ENCODE peak calls at places on chromosomes 6 and 20, in six cellular contexts. F is fibroblast of lung, P is fibroblast of pulmonary artery, K is astrocyte of the spinal cord, E is colonic mucosa, Q is cardiac muscle cell. G is an unnamed sample.

GRCh38 chr6:13397359-13398080 is 69.2 kb upstream of the TBC1D7 start:
- DNase-seq in F (peak), P (no peak), K (no peak), E (peak), Q (no peak), G (no peak)

GRCh38 chr6:112337209-112337638 is 9.9 kb upstream of the RFPL4B start:
- DNase-seq in F (peak), P (peak), K (peak), E (peak), Q (peak), G (peak)

GRCh38 chr6:170371091-170371490 is 64.5 kb downstream of the FAM120B start:
- DNase-seq in F (peak), P (peak), K (peak), E (no peak), Q (no peak), G (no peak)

GRCh38 chr20:48638546-48638945 is 189.3 kb downstream of the PREX1 start:
- DNase-seq in F (peak), P (peak), K (peak), E (no peak), Q (peak), G (no peak)

GRCh38 chr20:8549192-8549591 is 417.1 kb downstream of the PLCB1 start:
- DNase-seq in F (no peak), P (no peak), K (no peak), E (no peak), Q (no peak), G (no peak)

GRCh38 chr6:16135078-16135477 is 6.2 kb downstream of the MYLIP start:
- DNase-seq in F (peak), P (no peak), K (peak), E (no peak), Q (no peak), G (no peak)

GRCh38 chr6:19538086-19538485 is 299.1 kb upstream of the ID4 start:
- DNase-seq in F (no peak), P (no peak), K (no peak), E (peak), Q (no peak), G (no peak)

GRCh38 chr6:16136536-16137450 is 7.9 kb downstream of the MYLIP start:
- DNase-seq in F (peak), P (peak), K (peak), E (no peak), Q (peak), G (no peak)

GRCh38 chr20:21125072-21125848 is 622 bp upstream of the KIZ start:
- DNase-seq in F (peak), P (peak), K (no peak), E (peak), Q (peak), G (no peak)

GRCh38 chr20:56202493-56203077 is 45.9 kb upstream of the MC3R start:
- DNase-seq in F (no peak), P (peak), K (peak), E (no peak), Q (peak), G (no peak)

GRCh38 chr6:167547751-167548150 is 222.9 kb downstream of the TTLL2 start:
- DNase-seq in F (peak), P (peak), K (no peak), E (no peak), Q (peak), G (no peak)

GRCh38 chr20:11626551-11626950 is 291.1 kb upstream of the BTBD3 start:
- DNase-seq in F (no peak), P (no peak), K (no peak), E (no peak), Q (no peak), G (no peak)

GRCh38 chr6:7390218-7390878 is 740 bp downstream of the RIOK1 start:
- DNase-seq in F (no peak), P (no peak), K (no peak), E (no peak), Q (no peak), G (no peak)

GRCh38 chr6:3229566-3230274 is 2.3 kb upstream of the TUBB2B start:
- DNase-seq in F (peak), P (no peak), K (no peak), E (no peak), Q (no peak), G (no peak)

GRCh38 chr6:70166088-70166958 is 136.6 kb downstream of the COL9A1 start:
- DNase-seq in F (peak), P (peak), K (peak), E (peak), Q (peak), G (peak)
- TF ChIP-seq CTCF in F (peak), P (peak), K (peak), E (peak), Q (peak), G (peak)

DNA sequence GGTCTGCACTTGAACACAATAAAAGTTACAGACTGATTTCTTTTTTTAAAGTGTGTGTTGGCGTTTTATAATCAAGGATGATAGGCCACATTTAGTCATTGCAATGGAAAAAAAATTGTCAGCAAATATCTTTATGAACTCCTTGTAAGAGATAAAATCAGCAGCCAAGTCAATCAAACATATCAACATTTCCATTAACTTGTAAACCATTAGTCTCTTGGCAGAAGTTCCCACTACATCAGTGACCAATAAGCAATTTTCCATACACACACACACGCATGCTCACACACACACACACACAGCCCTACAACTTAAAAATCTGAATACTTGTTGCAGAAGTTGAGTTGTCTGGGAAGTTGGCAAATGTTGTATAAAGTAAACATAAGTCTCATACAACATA is 315.9 kb upstream of the KCNQ5 start:
- DNase-seq in F (no peak), P (no peak), K (no peak), E (no peak), Q (no peak), G (no peak)
- H3K4me3 ChIP-seq in F (no peak), P (no peak), K (no peak), E (no peak), Q (no peak), G (no peak)

GRCh38 chr20:62667530-62668440 is 25.5 kb downstream of the SLCO4A1 start:
- DNase-seq in F (no peak), P (no peak), K (no peak), E (no peak), Q (no peak), G (no peak)

GRCh38 chr20:62665153-62665754 is 23.0 kb downstream of the SLCO4A1 start:
- DNase-seq in F (no peak), P (no peak), K (no peak), E (no peak), Q (no peak), G (no peak)

GRCh38 chr20:62665826-62666735 is 23.8 kb downstream of the SLCO4A1 start:
- DNase-seq in F (no peak), P (no peak), K (no peak), E (peak), Q (no peak), G (no peak)

GRCh38 chr20:62668441-62669027 is 26.2 kb downstream of the SLCO4A1 start:
- DNase-seq in F (peak), P (peak), K (peak), E (peak), Q (peak), G (peak)

DNA sequence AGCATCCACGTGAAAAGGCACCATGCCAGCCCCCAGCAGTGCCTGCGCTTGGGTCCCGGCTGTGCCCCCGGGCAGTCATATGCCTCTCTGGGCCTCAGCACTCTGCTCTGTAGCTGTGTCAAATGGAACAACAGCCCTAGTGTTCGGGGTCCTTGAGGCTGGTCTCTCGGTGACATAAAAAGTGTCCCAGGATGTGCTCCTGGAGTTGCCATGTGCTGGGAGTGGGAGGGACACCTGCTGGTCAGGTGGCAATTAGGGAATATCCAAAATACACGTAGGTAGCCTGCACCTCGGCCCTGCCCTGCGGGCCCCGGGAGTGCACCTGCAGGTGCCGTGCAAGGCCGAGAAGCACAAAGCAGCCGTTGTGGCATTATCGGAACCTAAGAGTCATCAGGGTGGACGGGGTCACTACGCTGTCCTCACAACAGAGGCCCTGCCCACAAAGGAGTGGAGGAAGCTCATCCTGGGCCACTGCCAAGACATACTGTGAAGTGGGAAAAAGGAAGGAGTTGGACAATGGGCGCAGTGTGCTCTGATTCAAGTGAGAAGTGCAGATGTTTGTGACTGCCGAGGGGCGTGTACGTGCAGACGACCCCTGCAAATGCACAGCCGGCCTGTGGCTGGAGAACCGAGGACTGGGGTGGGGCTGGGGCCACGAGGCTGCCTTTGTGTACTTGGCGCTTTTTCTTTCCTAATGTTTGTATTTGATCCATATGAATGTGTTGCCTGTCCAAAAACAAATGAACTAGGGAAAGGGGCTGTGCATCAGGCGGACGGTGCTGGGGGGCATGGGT is 24.6 kb downstream of the SLCO4A1 start:
- DNase-seq in F (no peak), P (peak), K (no peak), E (peak), Q (peak), G (peak)
- TF ChIP-seq CTCF in F (no peak), P (no peak), K (no peak), E (no peak), Q (no peak), G (no peak)

GRCh38 chr6:31592396-31592771 is 422 bp downstream of the NCR3 start:
- DNase-seq in F (no peak), P (no peak), K (no peak), E (no peak), Q (no peak), G (no peak)
- H3K4me3 ChIP-seq in F (no peak), P (no peak), K (no peak), E (no peak), Q (no peak), G (no peak)

DNA sequence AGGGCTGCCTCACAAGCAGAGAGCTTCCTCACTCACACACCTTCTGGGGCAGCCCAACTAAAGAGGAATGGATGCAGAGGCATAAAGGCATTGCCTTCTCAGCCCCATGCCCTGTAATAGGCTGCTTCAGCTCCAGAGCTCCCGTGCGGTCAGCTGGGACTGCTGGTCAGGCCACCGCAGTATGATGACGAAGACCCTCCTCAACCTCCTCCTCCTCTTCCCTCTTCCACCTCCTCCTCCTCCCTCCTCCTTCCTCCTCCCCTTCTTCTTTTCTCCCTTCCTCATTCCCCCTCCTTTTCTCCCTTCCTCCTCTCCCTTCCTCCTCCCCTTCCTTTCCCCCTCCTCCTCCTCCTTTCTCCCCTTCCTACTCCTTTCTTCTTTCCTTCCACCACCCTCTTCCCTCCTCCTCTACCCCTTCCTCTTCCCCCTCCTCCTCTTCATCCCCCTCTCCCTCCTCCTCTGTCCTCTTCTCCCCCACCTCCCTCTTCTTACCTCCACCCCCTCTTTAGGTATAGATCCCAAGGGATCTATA is 465.3 kb upstream of the CDH4 start:
- DNase-seq in F (no peak), P (no peak), K (no peak), E (no peak), Q (no peak), G (no peak)
- TF ChIP-seq CTCF in F (no peak), P (no peak), K (no peak), E (no peak), Q (no peak), G (no peak)

DNA sequence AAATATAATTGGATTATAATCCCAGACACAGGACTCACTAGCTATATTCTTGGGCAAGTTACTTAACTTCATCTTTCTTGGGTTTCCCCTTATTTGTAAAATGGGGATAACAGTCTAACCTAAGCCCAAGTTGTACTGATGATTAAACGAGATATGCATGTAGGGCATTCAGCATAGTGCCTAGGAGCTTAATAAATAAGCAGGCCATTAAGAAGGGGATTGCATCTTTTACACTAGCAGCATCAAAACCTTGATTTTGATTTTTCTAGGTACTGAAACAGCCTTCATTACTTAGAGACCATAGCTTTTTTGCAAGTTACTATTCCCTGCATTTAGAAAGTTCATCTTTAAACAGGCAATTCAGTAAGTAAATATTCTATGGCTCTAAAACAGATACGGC is 2.2 kb upstream of the QKI start:
- DNase-seq in F (no peak), P (no peak), K (no peak), E (no peak), Q (no peak), G (no peak)
- H3K4me3 ChIP-seq in F (peak), P (peak), K (peak), E (no peak), Q (peak), G (peak)

GRCh38 chr6:145707397-145707796 is 27.9 kb downstream of the EPM2A start:
- DNase-seq in F (no peak), P (no peak), K (no peak), E (no peak), Q (no peak), G (no peak)

GRCh38 chr6:145699462-145699861 is 35.9 kb downstream of the EPM2A start:
- DNase-seq in F (peak), P (peak), K (peak), E (no peak), Q (peak), G (no peak)

GRCh38 chr6:145705561-145705960 is 29.8 kb downstream of the EPM2A start:
- DNase-seq in F (peak), P (peak), K (peak), E (no peak), Q (peak), G (no peak)

DNA sequence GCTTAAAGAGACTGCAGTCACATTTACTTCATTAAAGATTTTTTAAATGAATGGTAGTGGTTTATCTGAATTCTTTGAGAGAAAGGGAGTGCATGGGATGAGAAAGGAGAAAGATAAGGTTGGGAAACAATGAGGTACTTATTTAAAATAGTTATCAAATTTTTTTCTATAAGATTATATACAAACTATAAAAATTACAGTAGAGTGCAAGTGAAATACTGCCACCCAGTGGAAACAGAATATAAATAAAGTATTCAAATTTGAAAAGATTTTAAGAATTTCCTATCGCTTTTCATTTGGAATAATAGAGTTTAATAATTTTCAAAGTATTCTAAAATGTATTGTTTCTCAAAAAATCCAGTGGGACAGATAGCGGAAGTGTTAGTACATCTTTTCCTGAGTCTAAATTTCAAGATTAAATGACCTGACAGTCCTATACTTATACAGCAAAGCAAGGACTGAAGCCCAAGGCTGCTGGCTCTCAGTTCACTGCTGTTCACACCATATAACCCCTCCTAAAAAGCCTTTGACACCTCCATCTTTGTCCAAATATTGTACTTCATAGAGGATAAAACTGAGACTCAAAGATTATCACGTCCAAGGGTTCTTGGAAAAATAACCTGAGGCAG is 31.1 kb downstream of the EPM2A start:
- DNase-seq in F (no peak), P (peak), K (peak), E (no peak), Q (peak), G (no peak)
- TF ChIP-seq CTCF in F (no peak), P (peak), K (peak), E (peak), Q (peak), G (peak)